ENCODE peak calls at places on chromosome 21, in six cellular contexts. One of them, this sample, is unnamed.

GRCh38 chr21:43657355-43658093 is 1.8 kb downstream of the HSF2BP start:
- DNase-seq in NCI-H748 treated with DMSO at 0.1 percent for 48 hours: no peak
- DNase-seq in activated CD8-positive, alpha-beta T cell treated with anti-CD3 and anti-CD28 coated beads for 36 hours: peak; percentile 10
- DNase-seq in OCI-LY7: no peak
- DNase-seq in MM.1S: no peak
- DNase-seq in SHP77: no peak
- DNase-seq in this sample: no peak

GRCh38 chr21:45995686-45996179 is 14.2 kb downstream of the COL6A1 start:
- DNase-seq in NCI-H748 treated with DMSO at 0.1 percent for 48 hours: no peak
- DNase-seq in activated CD8-positive, alpha-beta T cell treated with anti-CD3 and anti-CD28 coated beads for 36 hours: peak; percentile 47
- DNase-seq in OCI-LY7: no peak
- DNase-seq in MM.1S: no peak
- DNase-seq in SHP77: no peak
- DNase-seq in this sample: peak; percentile 18

GRCh38 chr21:17491716-17492414 is 21.0 kb upstream of the CXADR start:
- DNase-seq in NCI-H748 treated with DMSO at 0.1 percent for 48 hours: no peak
- DNase-seq in activated CD8-positive, alpha-beta T cell treated with anti-CD3 and anti-CD28 coated beads for 36 hours: peak; percentile 26
- DNase-seq in OCI-LY7: no peak
- DNase-seq in MM.1S: no peak
- DNase-seq in SHP77: no peak
- DNase-seq in this sample: no peak

GRCh38 chr21:45736705-45737484 is 93.4 kb downstream of the PCBP3 start:
- DNase-seq in NCI-H748 treated with DMSO at 0.1 percent for 48 hours: no peak
- DNase-seq in activated CD8-positive, alpha-beta T cell treated with anti-CD3 and anti-CD28 coated beads for 36 hours: no peak
- DNase-seq in OCI-LY7: no peak
- DNase-seq in MM.1S: no peak
- DNase-seq in SHP77: no peak
- DNase-seq in this sample: no peak

GRCh38 chr21:35190201-35190701 is 141.1 kb upstream of the RUNX1 start:
- DNase-seq in NCI-H748 treated with DMSO at 0.1 percent for 48 hours: no peak
- DNase-seq in activated CD8-positive, alpha-beta T cell treated with anti-CD3 and anti-CD28 coated beads for 36 hours: no peak
- DNase-seq in OCI-LY7: no peak
- DNase-seq in MM.1S: no peak
- DNase-seq in SHP77: no peak
- DNase-seq in this sample: no peak

GRCh38 chr21:38759286-38759872 is 46.4 kb upstream of the ETS2 start:
- DNase-seq in NCI-H748 treated with DMSO at 0.1 percent for 48 hours: no peak
- DNase-seq in activated CD8-positive, alpha-beta T cell treated with anti-CD3 and anti-CD28 coated beads for 36 hours: no peak
- DNase-seq in OCI-LY7: no peak
- DNase-seq in MM.1S: no peak
- DNase-seq in SHP77: no peak
- DNase-seq in this sample: no peak

GRCh38 chr21:43280949-43281633 is 112.3 kb downstream of the CRYAA start:
- DNase-seq in NCI-H748 treated with DMSO at 0.1 percent for 48 hours: no peak
- DNase-seq in activated CD8-positive, alpha-beta T cell treated with anti-CD3 and anti-CD28 coated beads for 36 hours: peak; percentile 36
- DNase-seq in OCI-LY7: no peak
- DNase-seq in MM.1S: no peak
- DNase-seq in SHP77: no peak
- DNase-seq in this sample: no peak

GRCh38 chr21:14591277-14591876 is 45.3 kb upstream of the SAMSN1 start:
- DNase-seq in NCI-H748 treated with DMSO at 0.1 percent for 48 hours: no peak
- DNase-seq in activated CD8-positive, alpha-beta T cell treated with anti-CD3 and anti-CD28 coated beads for 36 hours: no peak
- DNase-seq in OCI-LY7: no peak
- DNase-seq in MM.1S: no peak
- DNase-seq in SHP77: no peak
- DNase-seq in this sample: no peak

GRCh38 chr21:44391345-44392091 is 38.1 kb downstream of the TRPM2 start:
- DNase-seq in NCI-H748 treated with DMSO at 0.1 percent for 48 hours: no peak
- DNase-seq in activated CD8-positive, alpha-beta T cell treated with anti-CD3 and anti-CD28 coated beads for 36 hours: no peak
- DNase-seq in OCI-LY7: peak; percentile 18
- DNase-seq in MM.1S: no peak
- DNase-seq in SHP77: no peak
- DNase-seq in this sample: no peak

This sample was measured in naive thymus-derived CD4-positive, alpha-beta T cell.